ENCODE peak calls at places on chromosomes 1 and 21, in seven cellular contexts. One of them, this sample, is unnamed.

GRCh38 chr1:10152709-10153284 is 57.6 kb upstream of the KIF1B start:
- DNase-seq in pancreas: peak; percentile 55
- DNase-seq in BE2C: peak; percentile 36
- DNase-seq in A673: peak; percentile 71
- DNase-seq in neural progenitor cell: peak; percentile 58
- DNase-seq in tibial artery: peak; percentile 32
- DNase-seq in fibroblast of lung: peak; percentile 53
- DNase-seq in this sample: peak; percentile 30

GRCh38 chr1:56993355-56993985 is 27.7 kb upstream of the C8B start:
- DNase-seq in pancreas: no peak
- DNase-seq in BE2C: no peak
- DNase-seq in A673: no peak
- DNase-seq in neural progenitor cell: no peak
- DNase-seq in tibial artery: no peak
- DNase-seq in fibroblast of lung: no peak
- DNase-seq in this sample: no peak

GRCh38 chr1:63873751-63874150 is 99.9 kb downstream of the ROR1 start:
- DNase-seq in pancreas: no peak
- DNase-seq in BE2C: no peak
- DNase-seq in A673: no peak
- DNase-seq in neural progenitor cell: no peak
- DNase-seq in tibial artery: no peak
- DNase-seq in fibroblast of lung: peak; percentile 63
- DNase-seq in this sample: no peak

GRCh38 chr1:20095564-20096434 is 23.5 kb downstream of the PLA2G2D start:
- DNase-seq in pancreas: no peak
- DNase-seq in BE2C: no peak
- DNase-seq in A673: no peak
- DNase-seq in neural progenitor cell: no peak
- DNase-seq in tibial artery: no peak
- DNase-seq in fibroblast of lung: no peak
- DNase-seq in this sample: no peak

GRCh38 chr1:98849969-98850636 is 154.6 kb downstream of the PLPPR5 start:
- DNase-seq in pancreas: no peak
- DNase-seq in BE2C: no peak
- DNase-seq in A673: no peak
- DNase-seq in neural progenitor cell: no peak
- DNase-seq in tibial artery: no peak
- DNase-seq in fibroblast of lung: no peak
- DNase-seq in this sample: no peak

GRCh38 chr21:36166705-36167104 is 10.1 kb downstream of the DOP1B start:
- DNase-seq in pancreas: no peak
- DNase-seq in BE2C: no peak
- DNase-seq in A673: no peak
- DNase-seq in neural progenitor cell: no peak
- DNase-seq in tibial artery: no peak
- DNase-seq in fibroblast of lung: no peak
- DNase-seq in this sample: no peak

GRCh38 chr1:3060112-3060511 is 8.9 kb upstream of the PRDM16 start:
- DNase-seq in pancreas: peak; percentile 26
- DNase-seq in BE2C: no peak
- DNase-seq in A673: no peak
- DNase-seq in neural progenitor cell: no peak
- DNase-seq in tibial artery: no peak
- DNase-seq in fibroblast of lung: no peak
- DNase-seq in this sample: no peak

GRCh38 chr1:228009828-228010775 is 3.3 kb downstream of the WNT3A start:
- DNase-seq in pancreas: no peak
- DNase-seq in BE2C: peak; percentile 87
- DNase-seq in A673: no peak
- DNase-seq in neural progenitor cell: no peak
- DNase-seq in tibial artery: no peak
- DNase-seq in fibroblast of lung: no peak
- DNase-seq in this sample: no peak

GRCh38 chr1:81660286-81660685 is 140.4 kb upstream of the ADGRL2 start:
- DNase-seq in pancreas: no peak
- DNase-seq in BE2C: no peak
- DNase-seq in A673: no peak
- DNase-seq in neural progenitor cell: no peak
- DNase-seq in tibial artery: no peak
- DNase-seq in fibroblast of lung: peak; percentile 83
- DNase-seq in this sample: no peak

GRCh38 chr1:219279017-219279770 is 105.5 kb downstream of the LYPLAL1 start:
- DNase-seq in pancreas: no peak
- DNase-seq in BE2C: no peak
- DNase-seq in A673: no peak
- DNase-seq in neural progenitor cell: no peak
- DNase-seq in tibial artery: no peak
- DNase-seq in fibroblast of lung: no peak
- DNase-seq in this sample: peak; percentile 9

GRCh38 chr1:207036865-207037264 is 4.3 kb upstream of the C1orf116 start:
- DNase-seq in pancreas: no peak
- DNase-seq in BE2C: no peak
- DNase-seq in A673: no peak
- DNase-seq in neural progenitor cell: no peak
- DNase-seq in tibial artery: no peak
- DNase-seq in fibroblast of lung: no peak
- DNase-seq in this sample: no peak

GRCh38 chr1:14519976-14520375 is 78.5 kb upstream of the KAZN start:
- DNase-seq in pancreas: no peak
- DNase-seq in BE2C: no peak
- DNase-seq in A673: no peak
- DNase-seq in neural progenitor cell: no peak
- DNase-seq in tibial artery: no peak
- DNase-seq in fibroblast of lung: no peak
- DNase-seq in this sample: no peak

GRCh38 chr1:27563407-27564263 is 40.3 kb downstream of the AHDC1 start:
- DNase-seq in pancreas: peak; percentile 95
- DNase-seq in BE2C: no peak
- DNase-seq in A673: no peak
- DNase-seq in neural progenitor cell: no peak
- DNase-seq in tibial artery: peak; percentile 77
- DNase-seq in fibroblast of lung: peak; percentile 58
- DNase-seq in this sample: no peak

GRCh38 chr1:99465176-99465900 is 180.6 kb upstream of the PALMD start:
- DNase-seq in pancreas: no peak
- DNase-seq in BE2C: no peak
- DNase-seq in A673: no peak
- DNase-seq in neural progenitor cell: no peak
- DNase-seq in tibial artery: no peak
- DNase-seq in fibroblast of lung: peak; percentile 80
- DNase-seq in this sample: peak; percentile 73

GRCh38 chr1:223621312-223621734 is 44.2 kb downstream of the CAPN8 start:
- DNase-seq in pancreas: no peak
- DNase-seq in BE2C: no peak
- DNase-seq in A673: no peak
- DNase-seq in neural progenitor cell: no peak
- DNase-seq in tibial artery: no peak
- DNase-seq in fibroblast of lung: no peak
- DNase-seq in this sample: no peak

GRCh38 chr1:92909321-92909720 is 51.9 kb downstream of the DIPK1A start:
- DNase-seq in pancreas: no peak
- DNase-seq in BE2C: no peak
- DNase-seq in A673: no peak
- DNase-seq in neural progenitor cell: no peak
- DNase-seq in tibial artery: no peak
- DNase-seq in fibroblast of lung: peak; percentile 83
- DNase-seq in this sample: peak; percentile 99

GRCh38 chr1:66542811-66543767 is 9.1 kb downstream of the SGIP1 start:
- DNase-seq in pancreas: peak; percentile 65
- DNase-seq in BE2C: peak; percentile 22
- DNase-seq in A673: peak; percentile 32
- DNase-seq in neural progenitor cell: no peak
- DNase-seq in tibial artery: peak; percentile 72
- DNase-seq in fibroblast of lung: peak; percentile 72
- DNase-seq in this sample: no peak

GRCh38 chr1:41811051-41811795 is 107.5 kb downstream of the HIVEP3 start:
- DNase-seq in pancreas: no peak
- DNase-seq in BE2C: no peak
- DNase-seq in A673: peak; percentile 21
- DNase-seq in neural progenitor cell: no peak
- DNase-seq in tibial artery: no peak
- DNase-seq in fibroblast of lung: peak; percentile 22
- DNase-seq in this sample: no peak

GRCh38 chr21:41768371-41769042 is 1.7 kb upstream of the RIPK4 start:
- DNase-seq in pancreas: peak; percentile 88
- DNase-seq in BE2C: no peak
- DNase-seq in A673: peak; percentile 59
- DNase-seq in neural progenitor cell: peak; percentile 67
- DNase-seq in tibial artery: no peak
- DNase-seq in fibroblast of lung: peak; percentile 43
- DNase-seq in this sample: peak; percentile 87

GRCh38 chr1:94036721-94037120 is 84.2 kb downstream of the ABCA4 start:
- DNase-seq in pancreas: no peak
- DNase-seq in BE2C: no peak
- DNase-seq in A673: no peak
- DNase-seq in neural progenitor cell: no peak
- DNase-seq in tibial artery: no peak
- DNase-seq in fibroblast of lung: peak; percentile 96
- DNase-seq in this sample: no peak

GRCh38 chr1:917076-917459 is 6.7 kb upstream of the SAMD11 start:
- DNase-seq in pancreas: peak; percentile 63
- DNase-seq in BE2C: peak; percentile 52
- DNase-seq in A673: no peak
- DNase-seq in neural progenitor cell: no peak
- DNase-seq in tibial artery: no peak
- DNase-seq in fibroblast of lung: no peak
- DNase-seq in this sample: no peak
- H3K27me3 ChIP-seq in pancreas: no peaks in the 10 kb centered on the region
- H3K27me3 ChIP-seq in BE2C: no peaks in the 10 kb centered on the region
- H3K27me3 ChIP-seq in A673: no peaks in the 10 kb centered on the region
- H3K27me3 ChIP-seq in neural progenitor cell: peaks cover 100% of the 10 kb centered on the region
- H3K27me3 ChIP-seq in tibial artery: no peaks in the 10 kb centered on the region
- H3K27me3 ChIP-seq in fibroblast of lung: peaks cover 47% of the 10 kb centered on the region
- H3K27me3 ChIP-seq in this sample: peaks cover 100% of the 10 kb centered on the region

DNA sequence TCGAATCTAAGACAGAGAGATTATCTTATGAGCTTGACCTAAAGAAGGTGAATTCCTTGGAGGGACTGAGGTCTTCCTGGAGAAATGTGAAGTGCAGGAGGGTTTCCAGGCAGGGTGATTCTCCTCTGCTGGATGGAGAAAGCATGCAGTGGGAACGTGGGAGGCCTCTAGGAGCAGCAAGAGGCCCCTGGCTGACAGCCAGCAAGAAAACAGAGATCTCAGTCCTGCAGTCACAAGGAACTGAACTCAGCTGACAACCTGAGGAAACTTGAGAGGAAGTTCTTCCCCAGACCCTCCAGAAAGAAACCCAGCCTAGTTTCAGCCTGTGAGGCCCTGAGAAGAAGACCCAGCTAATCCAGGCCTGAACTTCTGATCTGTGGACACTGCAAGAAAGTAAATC is 345.9 kb downstream of the FAM72C start:
- DNase-seq in pancreas: no peak
- DNase-seq in BE2C: no peak
- DNase-seq in A673: no peak
- DNase-seq in neural progenitor cell: no peak
- DNase-seq in tibial artery: no peak
- DNase-seq in fibroblast of lung: no peak
- DNase-seq in this sample: no peak
- H3K27me3 ChIP-seq in pancreas: no peaks in the 10 kb centered on the region
- H3K27me3 ChIP-seq in BE2C: no peaks in the 10 kb centered on the region
- H3K27me3 ChIP-seq in A673: no peaks in the 10 kb centered on the region
- H3K27me3 ChIP-seq in neural progenitor cell: no peaks in the 10 kb centered on the region
- H3K27me3 ChIP-seq in tibial artery: no peaks in the 10 kb centered on the region
- H3K27me3 ChIP-seq in fibroblast of lung: no peaks in the 10 kb centered on the region
- H3K27me3 ChIP-seq in this sample: no peaks in the 10 kb centered on the region

GRCh38 chr1:21630571-21631338 is 38.4 kb downstream of the RAP1GAP start:
- DNase-seq in pancreas: no peak
- DNase-seq in BE2C: no peak
- DNase-seq in A673: no peak
- DNase-seq in neural progenitor cell: peak; percentile 69
- DNase-seq in tibial artery: no peak
- DNase-seq in fibroblast of lung: no peak
- DNase-seq in this sample: no peak

GRCh38 chr1:21633992-21634475 is 35.1 kb downstream of the RAP1GAP start:
- DNase-seq in pancreas: peak; percentile 87
- DNase-seq in BE2C: no peak
- DNase-seq in A673: no peak
- DNase-seq in neural progenitor cell: no peak
- DNase-seq in tibial artery: no peak
- DNase-seq in fibroblast of lung: no peak
- DNase-seq in this sample: no peak

GRCh38 chr1:21633141-21633755 is 35.9 kb downstream of the RAP1GAP start:
- DNase-seq in pancreas: no peak
- DNase-seq in BE2C: no peak
- DNase-seq in A673: no peak
- DNase-seq in neural progenitor cell: no peak
- DNase-seq in tibial artery: no peak
- DNase-seq in fibroblast of lung: no peak
- DNase-seq in this sample: no peak

GRCh38 chr1:21629971-21630370 is 39.2 kb downstream of the RAP1GAP start:
- DNase-seq in pancreas: no peak
- DNase-seq in BE2C: no peak
- DNase-seq in A673: no peak
- DNase-seq in neural progenitor cell: no peak
- DNase-seq in tibial artery: no peak
- DNase-seq in fibroblast of lung: no peak
- DNase-seq in this sample: no peak

DNA sequence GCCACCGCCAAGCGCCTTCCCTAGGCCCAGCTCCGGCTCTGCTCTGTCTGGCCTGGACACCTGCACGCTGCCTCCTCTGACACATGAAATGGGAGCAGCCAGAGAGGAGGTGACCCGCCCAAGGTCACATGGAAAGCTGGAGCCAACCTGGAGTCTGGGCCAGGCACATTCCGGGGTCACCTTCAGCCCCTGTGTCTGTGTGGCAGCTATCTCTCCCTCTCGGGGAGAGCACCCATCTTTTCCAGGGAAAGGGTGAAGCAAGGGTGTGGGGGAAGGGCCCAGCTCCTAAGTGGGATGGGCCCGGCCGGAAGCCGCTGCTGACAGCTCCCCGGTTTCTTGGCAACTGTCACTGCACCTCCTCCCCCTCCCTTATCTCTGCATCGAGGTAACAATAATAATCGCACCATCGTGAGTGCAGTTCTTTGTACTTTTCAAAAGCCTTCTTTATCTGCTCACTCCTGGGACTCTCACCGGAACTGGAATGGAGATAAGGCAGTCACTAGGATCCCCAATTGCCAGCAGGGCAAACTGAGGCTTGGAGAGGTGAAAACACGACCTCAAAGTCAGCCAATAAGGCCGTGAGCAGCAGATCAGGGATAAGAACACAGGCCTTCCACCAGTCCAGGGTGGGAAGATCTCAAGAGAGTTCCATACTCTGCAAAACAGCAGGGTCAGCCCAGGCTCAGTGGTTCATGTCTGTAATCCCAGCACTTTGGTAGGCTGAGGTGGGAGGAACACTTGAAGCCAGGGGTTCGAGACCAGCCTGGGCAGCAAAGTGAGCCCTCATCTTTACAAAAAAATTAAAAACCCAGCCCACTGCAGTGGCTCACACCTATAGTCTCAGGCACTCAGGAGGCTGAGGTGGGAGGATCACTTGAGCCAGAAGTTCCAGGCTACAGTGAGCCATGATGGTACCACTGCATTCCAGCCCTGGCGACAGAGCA is 36.9 kb downstream of the RAP1GAP start:
- DNase-seq in pancreas: no peak
- DNase-seq in BE2C: no peak
- DNase-seq in A673: peak; percentile 71
- DNase-seq in neural progenitor cell: no peak
- DNase-seq in tibial artery: no peak
- DNase-seq in fibroblast of lung: no peak
- DNase-seq in this sample: no peak
- H3K27me3 ChIP-seq in pancreas: no peaks in the 10 kb centered on the region
- H3K27me3 ChIP-seq in BE2C: no peaks in the 10 kb centered on the region
- H3K27me3 ChIP-seq in A673: no peaks in the 10 kb centered on the region
- H3K27me3 ChIP-seq in neural progenitor cell: no peaks in the 10 kb centered on the region
- H3K27me3 ChIP-seq in tibial artery: no peaks in the 10 kb centered on the region
- H3K27me3 ChIP-seq in fibroblast of lung: no peaks in the 10 kb centered on the region
- H3K27me3 ChIP-seq in this sample: no peaks in the 10 kb centered on the region

GRCh38 chr1:65041014-65041413 is 74.7 kb upstream of the JAK1 start:
- DNase-seq in pancreas: no peak
- DNase-seq in BE2C: no peak
- DNase-seq in A673: no peak
- DNase-seq in neural progenitor cell: no peak
- DNase-seq in tibial artery: no peak
- DNase-seq in fibroblast of lung: no peak
- DNase-seq in this sample: no peak
- H3K27me3 ChIP-seq in pancreas: no peaks in the 10 kb centered on the region
- H3K27me3 ChIP-seq in BE2C: no peaks in the 10 kb centered on the region
- H3K27me3 ChIP-seq in A673: no peaks in the 10 kb centered on the region
- H3K27me3 ChIP-seq in neural progenitor cell: no peaks in the 10 kb centered on the region
- H3K27me3 ChIP-seq in tibial artery: no peaks in the 10 kb centered on the region
- H3K27me3 ChIP-seq in fibroblast of lung: no peaks in the 10 kb centered on the region
- H3K27me3 ChIP-seq in this sample: no peaks in the 10 kb centered on the region